ENCODE peak calls at places on chromosome 3, in nine cellular contexts. K is heart right ventricle, U is endothelial cell, S is T-helper 2 cell, W is A549, R is fibroblast of lung, M is fibroblast of villous mesenchyme, Z is PC-3, P is psoas muscle. V is an unnamed sample.

GRCh38 chr3:100891033-100891432 is 102.2 kb downstream of the ABI3BP start:
- DNase-seq in K (no peak), U (no peak), S (no peak), W (no peak), R (peak; percentile 77), M (peak; percentile 36), Z (peak; percentile 77), P (no peak), V (no peak)

GRCh38 chr3:188106898-188107684 is 46.9 kb upstream of the LPP start:
- DNase-seq in K (no peak), U (no peak), S (no peak), W (no peak), R (no peak), M (no peak), Z (no peak), P (no peak), V (no peak)

GRCh38 chr3:195440379-195440778 is 2.4 kb downstream of the ACAP2 start:
- DNase-seq in K (no peak), U (no peak), S (no peak), W (no peak), R (no peak), M (no peak), Z (no peak), P (no peak), V (no peak)

GRCh38 chr3:65971281-65972252 is 67.2 kb downstream of the MAGI1 start:
- DNase-seq in K (no peak), U (no peak), S (no peak), W (no peak), R (no peak), M (no peak), Z (no peak), P (no peak), V (no peak)

GRCh38 chr3:194688207-194688711 is 2.6 kb downstream of the FAM43A start:
- DNase-seq in K (peak; percentile 41), U (peak; percentile 51), S (peak; percentile 6), W (no peak), R (peak; percentile 39), M (peak; percentile 59), Z (peak; percentile 33), P (peak; percentile 41), V (peak; percentile 18)

GRCh38 chr3:195186041-195186709 is 84.8 kb downstream of the XXYLT1 start:
- DNase-seq in K (no peak), U (no peak), S (no peak), W (no peak), R (no peak), M (no peak), Z (no peak), P (no peak), V (no peak)

GRCh38 chr3:130699765-130700164 is 46.9 kb downstream of the PIK3R4 start:
- DNase-seq in K (no peak), U (no peak), S (no peak), W (peak; percentile 4), R (no peak), M (peak; percentile 23), Z (peak; percentile 58), P (no peak), V (no peak)

GRCh38 chr3:2765002-2765579 is 345.1 kb downstream of the IL5RA start:
- DNase-seq in K (no peak), U (no peak), S (no peak), W (no peak), R (no peak), M (no peak), Z (no peak), P (no peak), V (no peak)

GRCh38 chr3:99315896-99316295 is 322.5 kb upstream of the COL8A1 start:
- DNase-seq in K (no peak), U (no peak), S (no peak), W (no peak), R (peak; percentile 37), M (no peak), Z (peak; percentile 59), P (no peak), V (no peak)

GRCh38 chr3:39491014-39491413 is 23.5 kb downstream of the MOBP start:
- DNase-seq in K (no peak), U (no peak), S (no peak), W (no peak), R (no peak), M (no peak), Z (no peak), P (no peak), V (no peak)

GRCh38 chr3:118587847-118588246 is 446.8 kb downstream of the IGSF11 start:
- DNase-seq in K (no peak), U (no peak), S (no peak), W (no peak), R (no peak), M (no peak), Z (peak; percentile 23), P (no peak), V (no peak)

GRCh38 chr3:137765310-137766033 is 1.4 kb downstream of the SOX14 start:
- DNase-seq in K (no peak), U (peak; percentile 17), S (no peak), W (no peak), R (no peak), M (no peak), Z (no peak), P (no peak), V (no peak)

GRCh38 chr3:149658444-149659172 is 783 bp upstream of the WWTR1 start:
- DNase-seq in K (peak; percentile 85), U (peak; percentile 63), S (peak; percentile 10), W (peak; percentile 71), R (peak; percentile 86), M (peak; percentile 86), Z (peak; percentile 71), P (peak; percentile 77), V (no peak)

V was measured in central memory CD8-positive, alpha-beta T cell.